ENCODE peak calls at places on chromosomes 16 and 17, in four cellular contexts. O is WTC11, W is K562, E is HepG2. D is an unnamed sample.

GRCh38 chr16:12392585-12393089 is 411.1 kb downstream of the CPPED1 start:
- DNase-seq in O (no peak), W (peak), E (no peak), D (no peak)

GRCh38 chr16:72971370-72971769 is 76.6 kb downstream of the ZFHX3 start:
- DNase-seq in O (no peak), E (no peak), W (no peak), D (no peak)

GRCh38 chr16:5042574-5043171 is 8.9 kb upstream of the NAGPA start:
- DNase-seq in W (no peak), O (no peak), E (peak), D (no peak)

GRCh38 chr17:66025551-66025950 is 166.4 kb downstream of the CEP112 start:
- DNase-seq in O (no peak), E (no peak), W (no peak), D (no peak)

GRCh38 chr16:15502041-15502725 is 67.8 kb downstream of the BMERB1 start:
- DNase-seq in E (peak), O (no peak), W (peak), D (peak)

GRCh38 chr16:56635441-56635967 is 3.0 kb upstream of the MT1A start:
- DNase-seq in W (no peak), O (no peak), E (no peak), D (no peak)

GRCh38 chr17:33511670-33512069 is 218.6 kb upstream of the ASIC2 start:
- DNase-seq in E (no peak), W (no peak), O (no peak), D (no peak)

GRCh38 chr16:1820096-1820972 is 6.3 kb downstream of the HAGH start:
- DNase-seq in E (no peak), O (no peak), W (no peak), D (no peak)

GRCh38 chr16:64773638-64774037 is 348.2 kb downstream of the CDH11 start:
- DNase-seq in E (no peak), O (no peak), W (no peak), D (no peak)

GRCh38 chr17:76716146-76716833 is 5.5 kb upstream of the MXRA7 start:
- DNase-seq in O (no peak), W (no peak), E (no peak), D (no peak)

GRCh38 chr16:80300876-80301275 is 239.9 kb upstream of the DYNLRB2 start:
- DNase-seq in O (no peak), W (no peak), E (peak), D (no peak)

GRCh38 chr16:2497116-2497630 is 16.6 kb upstream of the ATP6V0C start:
- DNase-seq in E (no peak), W (peak), O (no peak), D (no peak)

GRCh38 chr17:34725740-34726139 is 146.4 kb downstream of the TMEM132E start:
- DNase-seq in E (no peak), O (no peak), W (no peak), D (no peak)

GRCh38 chr16:84827131-84827574 is 7.4 kb downstream of the CRISPLD2 start:
- DNase-seq in W (no peak), E (no peak), O (no peak), D (no peak)

GRCh38 chr17:62643496-62643895 is 16.0 kb downstream of the MRC2 start:
- DNase-seq in W (no peak), O (no peak), E (no peak), D (no peak)

GRCh38 chr17:60770946-60771422 is 93.3 kb downstream of the BCAS3 start:
- DNase-seq in W (no peak), O (no peak), E (no peak), D (no peak)

GRCh38 chr16:75219838-75220237 is 1.1 kb downstream of the CTRB1 start:
- DNase-seq in O (no peak), W (no peak), E (no peak), D (no peak)

GRCh38 chr17:1562178-1562643 is 381 bp downstream of the PITPNA start:
- DNase-seq in W (peak), E (no peak), O (no peak), D (no peak)

GRCh38 chr17:71987634-71988033 is 133.2 kb upstream of the SOX9 start:
- DNase-seq in E (no peak), O (no peak), W (no peak), D (no peak)

GRCh38 chr17:59617141-59617757 is 2.4 kb upstream of the CLTC start:
- DNase-seq in W (no peak), E (no peak), O (no peak), D (no peak)

GRCh38 chr16:23784811-23785447 is 30.1 kb downstream of the CHP2 start:
- DNase-seq in O (no peak), W (peak), E (no peak), D (no peak)

GRCh38 chr16:50376997-50377396 is 8.2 kb upstream of the BRD7 start:
- DNase-seq in E (no peak), O (no peak), W (no peak), D (no peak)

GRCh38 chr17:63274156-63274555 is 171.9 kb downstream of the CYB561 start:
- DNase-seq in W (no peak), E (no peak), O (no peak), D (no peak)

GRCh38 chr16:52540910-52541309 is 6.0 kb downstream of the TOX3 start:
- DNase-seq in W (no peak), E (no peak), O (no peak), D (no peak)

GRCh38 chr17:16986391-16986790 is 14.5 kb upstream of the TNFRSF13B start:
- DNase-seq in E (no peak), W (no peak), O (no peak), D (no peak)

GRCh38 chr17:74181341-74181740 is 22.1 kb upstream of the RPL38 start:
- DNase-seq in W (no peak), E (no peak), O (no peak), D (no peak)

GRCh38 chr16:14560523-14560922 is 69.5 kb downstream of the PARN start:
- DNase-seq in E (no peak), W (no peak), O (no peak), D (no peak)

GRCh38 chr16:25198021-25198420 is 18.7 kb upstream of the AQP8 start:
- DNase-seq in W (no peak), O (no peak), E (peak), D (no peak)

GRCh38 chr16:81313731-81314602 is 795 bp upstream of the GAN start:
- DNase-seq in W (no peak), O (peak), E (peak), D (no peak)
- TF ChIP-seq ELF4 in W (no peak), O (no peak), E (no peak), D (no peak)

GRCh38 chr17:2837147-2837561 is 40.9 kb downstream of the RAP1GAP2 start:
- DNase-seq in W (no peak), O (no peak), E (no peak), D (no peak)
- TF ChIP-seq SP1 in W (no peak), O (no peak), E (no peak), D (no peak)

GRCh38 chr16:87702325-87702811 is 63.4 kb downstream of the KLHDC4 start:
- DNase-seq in W (peak), O (peak), E (peak), D (peak)

GRCh38 chr16:87701066-87701425 is 64.7 kb downstream of the KLHDC4 start:
- DNase-seq in E (no peak), O (no peak), W (no peak), D (no peak)

GRCh38 chr16:87698676-87699179 is 67.1 kb downstream of the KLHDC4 start:
- DNase-seq in O (no peak), W (no peak), E (no peak), D (no peak)

GRCh38 chr16:87701505-87701921 is 64.3 kb downstream of the KLHDC4 start:
- DNase-seq in O (no peak), W (no peak), E (no peak), D (no peak)

GRCh38 chr16:87700406-87701065 is 65.2 kb downstream of the KLHDC4 start:
- DNase-seq in E (no peak), W (no peak), O (no peak), D (no peak)
- TF ChIP-seq ELF4 in E (no peak), W (no peak), O (no peak), D (no peak)

GRCh38 chr16:31063843-31064611 is 10.0 kb downstream of the ZNF668 start:
- DNase-seq in E (no peak), O (no peak), W (no peak), D (no peak)
- TF ChIP-seq SP1 in E (no peak), O (no peak), W (no peak), D (no peak)

D was measured in HEK293T.